ENCODE peak calls at places on chromosome 4, in four cellular contexts. One of them, this sample, is unnamed.

GRCh38 chr4:2212831-2213230 is 29.1 kb downstream of the HAUS3 start:
- DNase-seq in uterus: no peak
- DNase-seq in T follicular helper cell: no peak
- DNase-seq in fibroblast of pulmonary artery: no peak
- DNase-seq in this sample: no peak

GRCh38 chr4:74531952-74532794 is 87.2 kb downstream of the AREG start:
- DNase-seq in fibroblast of pulmonary artery: peak; percentile 96
- DNase-seq in uterus: no peak
- DNase-seq in T follicular helper cell: no peak
- DNase-seq in this sample: no peak

GRCh38 chr4:55161739-55162138 is 36.3 kb upstream of the KDR start:
- DNase-seq in uterus: no peak
- DNase-seq in T follicular helper cell: no peak
- DNase-seq in fibroblast of pulmonary artery: peak; percentile 39
- DNase-seq in this sample: no peak

GRCh38 chr4:135770505-135770904 is 1568.9 kb upstream of the PABPC4L start:
- DNase-seq in T follicular helper cell: no peak
- DNase-seq in uterus: no peak
- DNase-seq in fibroblast of pulmonary artery: no peak
- DNase-seq in this sample: no peak

GRCh38 chr4:71004281-71004851 is 10.9 kb downstream of the DCK start:
- DNase-seq in uterus: no peak
- DNase-seq in T follicular helper cell: peak; percentile 42
- DNase-seq in fibroblast of pulmonary artery: no peak
- DNase-seq in this sample: peak; percentile 31

GRCh38 chr4:28879900-28880299 is 1840.3 kb upstream of the PCDH7 start:
- DNase-seq in T follicular helper cell: no peak
- DNase-seq in fibroblast of pulmonary artery: no peak
- DNase-seq in uterus: no peak
- DNase-seq in this sample: no peak

GRCh38 chr4:3369781-3370660 is 71.7 kb upstream of the HGFAC start:
- DNase-seq in uterus: peak; percentile 56
- DNase-seq in T follicular helper cell: no peak
- DNase-seq in fibroblast of pulmonary artery: peak; percentile 93
- DNase-seq in this sample: peak; percentile 27

GRCh38 chr4:14887842-14888433 is 114.3 kb upstream of the CPEB2 start:
- DNase-seq in T follicular helper cell: no peak
- DNase-seq in uterus: no peak
- DNase-seq in fibroblast of pulmonary artery: no peak
- DNase-seq in this sample: no peak

GRCh38 chr4:75229783-75230570 is 284.2 kb downstream of the RCHY1 start:
- DNase-seq in uterus: no peak
- DNase-seq in T follicular helper cell: no peak
- DNase-seq in fibroblast of pulmonary artery: no peak
- DNase-seq in this sample: no peak

GRCh38 chr4:39933689-39934590 is 43.8 kb downstream of the PDS5A start:
- DNase-seq in T follicular helper cell: no peak
- DNase-seq in fibroblast of pulmonary artery: peak; percentile 64
- DNase-seq in uterus: no peak
- DNase-seq in this sample: no peak

GRCh38 chr4:149409186-149410056 is 406.2 kb downstream of the IQCM start:
- DNase-seq in fibroblast of pulmonary artery: peak; percentile 89
- DNase-seq in T follicular helper cell: no peak
- DNase-seq in uterus: no peak
- DNase-seq in this sample: no peak

GRCh38 chr4:118753096-118753495 is 67.9 kb downstream of the METTL14 start:
- DNase-seq in fibroblast of pulmonary artery: no peak
- DNase-seq in T follicular helper cell: no peak
- DNase-seq in uterus: no peak
- DNase-seq in this sample: no peak

GRCh38 chr4:3225946-3226345 is 23.0 kb upstream of the MSANTD1 start:
- DNase-seq in uterus: no peak
- DNase-seq in fibroblast of pulmonary artery: no peak
- DNase-seq in T follicular helper cell: no peak
- DNase-seq in this sample: no peak

GRCh38 chr4:125703443-125703842 is 388.7 kb downstream of the FAT4 start:
- DNase-seq in uterus: no peak
- DNase-seq in T follicular helper cell: no peak
- DNase-seq in fibroblast of pulmonary artery: peak; percentile 68
- DNase-seq in this sample: no peak

GRCh38 chr4:109947457-109947856 is 34.8 kb downstream of the EGF start:
- DNase-seq in uterus: no peak
- DNase-seq in fibroblast of pulmonary artery: peak; percentile 15
- DNase-seq in T follicular helper cell: no peak
- DNase-seq in this sample: no peak

GRCh38 chr4:10578027-10578426 is 106.5 kb downstream of the CLNK start:
- DNase-seq in fibroblast of pulmonary artery: no peak
- DNase-seq in T follicular helper cell: no peak
- DNase-seq in uterus: no peak
- DNase-seq in this sample: no peak

GRCh38 chr4:118154643-118155042 is 120.4 kb downstream of the NDST3 start:
- DNase-seq in fibroblast of pulmonary artery: no peak
- DNase-seq in uterus: no peak
- DNase-seq in T follicular helper cell: no peak
- DNase-seq in this sample: no peak

GRCh38 chr4:55169352-55169959 is 44.1 kb upstream of the KDR start:
- DNase-seq in uterus: no peak
- DNase-seq in T follicular helper cell: no peak
- DNase-seq in fibroblast of pulmonary artery: peak; percentile 52
- DNase-seq in this sample: no peak

GRCh38 chr4:179353791-179354190 is 1911.6 kb upstream of the AGA start:
- DNase-seq in T follicular helper cell: no peak
- DNase-seq in fibroblast of pulmonary artery: no peak
- DNase-seq in uterus: no peak
- DNase-seq in this sample: no peak

GRCh38 chr4:30882995-30883675 is 163.0 kb downstream of the PCDH7 start:
- DNase-seq in T follicular helper cell: no peak
- DNase-seq in fibroblast of pulmonary artery: no peak
- DNase-seq in uterus: no peak
- DNase-seq in this sample: no peak

GRCh38 chr4:158170691-158171455 is 2.0 kb downstream of the GASK1B start:
- DNase-seq in fibroblast of pulmonary artery: peak; percentile 60
- DNase-seq in T follicular helper cell: no peak
- DNase-seq in uterus: peak; percentile 72
- DNase-seq in this sample: no peak

GRCh38 chr4:53563824-53564223 is 27.5 kb downstream of the LNX1 start:
- DNase-seq in fibroblast of pulmonary artery: peak; percentile 62
- DNase-seq in uterus: no peak
- DNase-seq in T follicular helper cell: no peak
- DNase-seq in this sample: no peak

GRCh38 chr4:165379662-165380061 is 854 bp downstream of the CPE start:
- DNase-seq in uterus: peak; percentile 26
- DNase-seq in T follicular helper cell: peak; percentile 0
- DNase-seq in fibroblast of pulmonary artery: no peak
- DNase-seq in this sample: no peak

GRCh38 chr4:88283661-88284377 is 542 bp downstream of the PPM1K start:
- DNase-seq in uterus: peak; percentile 69
- DNase-seq in T follicular helper cell: peak; percentile 69
- DNase-seq in fibroblast of pulmonary artery: peak; percentile 61
- DNase-seq in this sample: peak; percentile 63

GRCh38 chr4:83075696-83076095 is 38.8 kb downstream of the PLAC8 start:
- DNase-seq in fibroblast of pulmonary artery: peak; percentile 47
- DNase-seq in T follicular helper cell: no peak
- DNase-seq in uterus: peak; percentile 18
- DNase-seq in this sample: no peak

GRCh38 chr4:46648088-46648744 is 258.3 kb upstream of the GABRA2 start:
- DNase-seq in T follicular helper cell: no peak
- DNase-seq in uterus: no peak
- DNase-seq in fibroblast of pulmonary artery: peak; percentile 72
- DNase-seq in this sample: no peak

GRCh38 chr4:38113551-38113950 is 153.4 kb downstream of the PTTG2 start:
- DNase-seq in uterus: no peak
- DNase-seq in fibroblast of pulmonary artery: no peak
- DNase-seq in T follicular helper cell: no peak
- DNase-seq in this sample: no peak

GRCh38 chr4:45629717-45630116 is 494.1 kb downstream of the GABRG1 start:
- DNase-seq in T follicular helper cell: no peak
- DNase-seq in uterus: no peak
- DNase-seq in fibroblast of pulmonary artery: no peak
- DNase-seq in this sample: no peak

GRCh38 chr4:37719021-37719420 is 32.8 kb upstream of the RELL1 start:
- DNase-seq in uterus: no peak
- DNase-seq in T follicular helper cell: no peak
- DNase-seq in fibroblast of pulmonary artery: no peak
- DNase-seq in this sample: no peak

GRCh38 chr4:104966349-104967033 is 180.2 kb upstream of the TET2 start:
- DNase-seq in T follicular helper cell: no peak
- DNase-seq in fibroblast of pulmonary artery: peak; percentile 33
- DNase-seq in uterus: no peak
- DNase-seq in this sample: no peak

GRCh38 chr4:89509708-89510269 is 202.2 kb upstream of the GPRIN3 start:
- DNase-seq in fibroblast of pulmonary artery: peak; percentile 90
- DNase-seq in T follicular helper cell: no peak
- DNase-seq in uterus: no peak
- DNase-seq in this sample: no peak

GRCh38 chr4:76105652-76106051 is 31.1 kb downstream of the ART3 start:
- DNase-seq in uterus: no peak
- DNase-seq in T follicular helper cell: no peak
- DNase-seq in fibroblast of pulmonary artery: no peak
- DNase-seq in this sample: no peak

GRCh38 chr4:166318810-166319525 is 445.9 kb downstream of the TLL1 start:
- DNase-seq in uterus: no peak
- DNase-seq in T follicular helper cell: no peak
- DNase-seq in fibroblast of pulmonary artery: peak; percentile 70
- DNase-seq in this sample: no peak

GRCh38 chr4:78672441-78672815 is 103.7 kb upstream of the BMP2K start:
- DNase-seq in T follicular helper cell: no peak
- DNase-seq in fibroblast of pulmonary artery: no peak
- DNase-seq in uterus: no peak
- DNase-seq in this sample: no peak